ENCODE peak calls at places on chromosomes 4 and X, in five cellular contexts. Z is islet precursor cell, S is astrocyte of the cerebellum, O is NCI-H460, W is fibroblast of the aortic adventitia. M is an unnamed sample.

GRCh38 chr4:86506591-86506990 is 87.5 kb upstream of the PTPN13 start:
- DNase-seq in Z (no peak), S (no peak), O (no peak), W (no peak), M (no peak)

GRCh38 chr4:173181769-173182374 is 13.3 kb downstream of the GALNT7 start:
- DNase-seq in Z (no peak), S (peak), O (no peak), W (peak), M (peak)

GRCh38 chr4:73743825-73744602 is 3.6 kb downstream of the CXCL8 start:
- DNase-seq in Z (no peak), S (no peak), O (no peak), W (no peak), M (peak)

GRCh38 chr4:183142566-183143545 is 43.8 kb downstream of the WWC2 start:
- DNase-seq in Z (peak), S (no peak), O (peak), W (peak), M (peak)

GRCh38 chrX:135346975-135347374 is 37.7 kb downstream of the ETDC start:
- DNase-seq in Z (no peak), S (no peak), O (no peak), W (no peak), M (peak)

GRCh38 chrX:31213941-31214340 is 142.1 kb upstream of the FTHL17 start:
- DNase-seq in Z (no peak), S (no peak), O (no peak), W (peak), M (peak)

GRCh38 chr4:150997141-150997540 is 17.9 kb downstream of the LRBA start:
- DNase-seq in Z (no peak), S (no peak), O (no peak), W (peak), M (peak)

GRCh38 chr4:7327341-7327885 is 107.3 kb downstream of the PSAPL1 start:
- DNase-seq in Z (no peak), S (no peak), O (no peak), W (peak), M (no peak)

GRCh38 chrX:44082829-44083228 is 109.6 kb upstream of the NDP start:
- DNase-seq in Z (no peak), S (no peak), O (no peak), W (no peak), M (no peak)

GRCh38 chr4:147704846-147705245 is 20.9 kb upstream of the PRMT9 start:
- DNase-seq in Z (no peak), S (no peak), O (no peak), W (no peak), M (no peak)

GRCh38 chr4:183729430-183730328 is 70.6 kb downstream of the TRAPPC11 start:
- DNase-seq in Z (no peak), S (no peak), O (no peak), W (peak), M (no peak)

GRCh38 chrX:49172280-49172780 is 632 bp downstream of the PLP2 start:
- DNase-seq in Z (no peak), S (no peak), O (peak), W (peak), M (peak)

GRCh38 chr4:112189754-112190153 is 41.8 kb upstream of the AP1AR start:
- DNase-seq in Z (no peak), S (no peak), O (no peak), W (peak), M (peak)